ENCODE peak calls at places on chromosomes 5 and 9, in nine cellular contexts. F is fibroblast of pulmonary artery, M is left ventricle myocardium inferior, C is esophagus muscularis mucosa, D is GM12865, U is AG09309, R is A673, T is brain microvascular endothelial cell, Q is BE2C. S is an unnamed sample.

GRCh38 chr5:65108786-65109743 is 340.3 kb downstream of the CWC27 start:
- DNase-seq in D (no peak), Q (no peak), T (peak; percentile 5), F (no peak), U (no peak), C (no peak), R (no peak), M (no peak), S (peak; percentile 69)

GRCh38 chr5:154753792-154754191 is 1.4 kb upstream of the LARP1 start:
- DNase-seq in M (peak; percentile 61), T (peak; percentile 86), U (peak; percentile 91), F (peak; percentile 94), D (no peak), C (no peak), R (no peak), Q (no peak), S (peak; percentile 98)

GRCh38 chr5:147558826-147559225 is 49.0 kb upstream of the DPYSL3 start:
- DNase-seq in F (peak; percentile 88), M (peak; percentile 34), Q (peak; percentile 77), D (peak; percentile 28), T (peak; percentile 68), R (peak; percentile 69), C (no peak), U (no peak), S (peak; percentile 82)

GRCh38 chr5:132474881-132475511 is 15.6 kb downstream of the IRF1 start:
- DNase-seq in Q (peak; percentile 68), R (no peak), D (no peak), M (no peak), C (no peak), F (no peak), U (no peak), T (no peak), S (no peak)

GRCh38 chr5:4027335-4027734 is 431.7 kb downstream of the IRX1 start:
- DNase-seq in F (peak; percentile 22), R (no peak), C (no peak), T (no peak), Q (no peak), M (no peak), U (no peak), D (no peak), S (peak; percentile 24)

GRCh38 chr9:19924090-19924489 is 135.3 kb upstream of the SLC24A2 start:
- DNase-seq in M (no peak), D (no peak), R (no peak), T (no peak), Q (no peak), C (no peak), F (peak; percentile 13), U (no peak), S (no peak)

GRCh38 chr9:111161015-111161415 is 122.7 kb upstream of the LPAR1 start:
- DNase-seq in D (no peak), Q (no peak), F (peak; percentile 55), U (peak; percentile 46), T (peak; percentile 69), R (no peak), M (no peak), C (no peak), S (peak; percentile 80)

GRCh38 chr9:119827126-119827525 is 457.9 kb upstream of the BRINP1 start:
- DNase-seq in Q (no peak), F (no peak), D (no peak), R (no peak), T (no peak), C (no peak), M (no peak), U (no peak), S (no peak)

GRCh38 chr5:131684595-131684994 is 49.6 kb upstream of the RAPGEF6 start:
- DNase-seq in T (no peak), F (no peak), C (no peak), Q (no peak), D (no peak), U (no peak), R (no peak), M (no peak), S (peak; percentile 55)

GRCh38 chr9:126862461-126862830 is 2.0 kb downstream of the ZBTB34 start:
- DNase-seq in C (no peak), T (no peak), D (peak; percentile 13), F (no peak), U (no peak), Q (no peak), R (no peak), M (no peak), S (no peak)
- H3K4me3 ChIP-seq in C (peak overlapping the region; percentile 94), T (peak overlapping the region; percentile 9), D (peak overlapping the region; percentile 82), F (peak overlapping the region; percentile 72), U (peak overlapping the region; percentile 75), Q (no peak overlapping the region), R (peak overlapping the region; percentile 96), M (peak overlapping the region; percentile 91), S (peak overlapping the region; percentile 88)

GRCh38 chr5:77981820-77982219 is 205.7 kb upstream of the TBCA start:
- DNase-seq in R (no peak), F (no peak), T (no peak), U (no peak), M (no peak), Q (no peak), C (no peak), D (no peak), S (no peak)
- TF ChIP-seq CTCF in R (no peak), F (no peak), T (no peak), U (no peak), M (no peak), Q (no peak), C (no peak), D (no peak), S (no peak)

GRCh38 chr9:105452185-105452584 is 4.4 kb downstream of the FSD1L start:
- DNase-seq in M (no peak), C (no peak), D (no peak), F (no peak), Q (no peak), U (no peak), R (peak; percentile 38), T (no peak), S (no peak)

GRCh38 chr9:105447814-105448812 is at the start of gene FSD1L:
- DNase-seq in M (peak; percentile 94), C (peak; percentile 95), T (peak; percentile 90), U (peak; percentile 71), D (peak; percentile 95), F (peak; percentile 96), Q (peak; percentile 96), R (peak; percentile 93), S (peak; percentile 92)

GRCh38 chr9:105445203-105445881 is 2.5 kb upstream of the FSD1L start:
- DNase-seq in D (no peak), Q (no peak), F (no peak), M (peak; percentile 32), R (no peak), C (no peak), U (no peak), T (no peak), S (no peak)

GRCh38 chr9:105447386-105447813 is 434 bp upstream of the FSD1L start:
- DNase-seq in D (no peak), U (no peak), C (no peak), T (no peak), R (peak; percentile 50), M (no peak), Q (no peak), F (no peak), S (no peak)

GRCh38 chr9:105449081-105449480 is 1.2 kb downstream of the FSD1L start:
- DNase-seq in T (no peak), R (no peak), U (no peak), C (no peak), Q (no peak), D (no peak), M (no peak), F (no peak), S (no peak)
- H3K4me3 ChIP-seq in T (peak overlapping the region; percentile 84), R (peak overlapping the region; percentile 91), U (no peak overlapping the region), C (peak overlapping the region; percentile 97), Q (peak overlapping the region; percentile 84), D (peak overlapping the region; percentile 89), M (peak overlapping the region; percentile 88), F (peak overlapping the region; percentile 86), S (peak overlapping the region; percentile 88)

DNA sequence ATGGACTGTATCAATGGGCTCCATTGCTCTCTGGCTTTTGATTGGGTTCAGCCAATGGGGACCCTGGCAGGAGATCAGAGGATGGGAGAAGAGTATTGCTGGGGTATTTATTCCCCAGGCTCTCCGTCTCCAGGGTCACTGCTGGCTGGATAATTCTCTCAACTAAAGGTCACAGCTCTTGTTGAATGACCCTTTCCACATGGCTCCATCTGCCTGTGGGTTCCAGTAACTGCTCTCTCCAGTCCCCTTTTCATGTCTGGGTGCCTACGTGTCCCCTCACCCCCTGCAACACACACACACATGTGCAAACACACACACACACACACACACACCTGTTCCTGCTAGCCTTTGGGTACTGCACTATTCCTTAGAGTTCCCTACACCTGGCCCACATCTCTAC is 53.9 kb upstream of the RIC1 start:
- DNase-seq in C (no peak), R (no peak), D (peak; percentile 36), U (no peak), M (no peak), T (no peak), Q (no peak), F (no peak), S (no peak)
- TF ChIP-seq CTCF in C (no peak), R (no peak), D (peak; percentile 5), U (peak; percentile 15), M (no peak), T (peak; percentile 20), Q (no peak), F (peak; percentile 6), S (no peak)

DNA sequence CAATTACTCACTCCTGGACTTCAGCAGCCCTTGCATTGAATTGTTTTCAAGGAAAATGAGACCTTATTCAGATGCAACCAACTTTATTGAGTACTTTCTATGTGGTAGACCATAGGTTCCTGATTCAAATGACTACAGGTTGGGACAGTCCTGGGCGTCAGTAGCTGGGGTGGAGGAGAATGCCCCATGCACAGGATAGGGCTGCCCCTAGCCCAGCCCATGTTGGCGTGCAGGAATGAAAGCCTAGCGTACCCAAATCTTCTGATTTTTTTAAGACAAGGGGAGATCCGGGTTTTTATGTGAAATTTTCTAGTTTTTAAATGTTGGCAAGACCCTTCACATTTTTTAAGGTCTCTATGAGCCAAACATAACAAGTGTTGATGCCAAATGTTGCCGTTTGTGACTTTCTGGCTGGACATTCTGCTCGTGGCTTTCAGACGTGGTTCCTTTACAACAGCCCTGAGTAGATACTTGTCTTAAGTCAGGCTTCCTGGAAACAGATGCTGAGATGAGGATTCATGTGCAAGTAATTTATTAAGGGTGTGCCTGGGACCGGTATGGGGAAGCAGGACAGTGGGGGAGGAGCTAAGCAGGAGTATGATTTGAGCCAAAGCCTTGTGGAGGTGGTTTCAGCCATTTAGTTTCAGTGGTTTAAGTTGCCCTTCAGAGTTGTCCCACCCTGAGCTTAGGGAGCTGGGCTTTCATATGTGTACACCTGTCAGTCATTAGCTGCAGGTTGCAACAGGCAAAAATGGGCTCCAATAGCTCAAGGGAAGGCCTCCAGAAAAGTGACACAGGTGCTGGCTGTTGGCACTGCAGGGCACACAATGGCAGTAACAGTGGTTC is 154.1 kb downstream of the NTRK2 start:
- DNase-seq in Q (no peak), C (peak; percentile 79), R (no peak), U (no peak), F (peak; percentile 1), D (peak; percentile 48), M (no peak), T (no peak), S (no peak)
- H3K4me3 ChIP-seq in Q (no peak overlapping the region), C (no peak overlapping the region), R (no peak overlapping the region), U (no peak overlapping the region), F (no peak overlapping the region), D (no peak overlapping the region), M (no peak overlapping the region), T (no peak overlapping the region), S (no peak overlapping the region)